ENCODE peak calls at places on chromosomes 1 and 21, in four cellular contexts. One of them, this sample, is unnamed.

GRCh38 chr1:12617901-12618660 is at the start of gene DHRS3:
- DNase-seq in MM.1S: peak
- DNase-seq in K562: peak
- DNase-seq in fibroblast of lung: peak
- DNase-seq in this sample: peak

GRCh38 chr1:204357551-204357950 is 2.2 kb downstream of the PLEKHA6 start:
- DNase-seq in MM.1S: no peak
- DNase-seq in K562: peak
- DNase-seq in fibroblast of lung: no peak
- DNase-seq in this sample: no peak

GRCh38 chr1:219176168-219176567 is 2.5 kb downstream of the LYPLAL1 start:
- DNase-seq in MM.1S: no peak
- DNase-seq in K562: no peak
- DNase-seq in fibroblast of lung: no peak
- DNase-seq in this sample: no peak

GRCh38 chr21:46500224-46500861 is 41.7 kb downstream of the DIP2A start:
- DNase-seq in MM.1S: peak
- DNase-seq in K562: peak
- DNase-seq in fibroblast of lung: peak
- DNase-seq in this sample: peak

GRCh38 chr1:61935516-61935915 is 193.2 kb downstream of the PATJ start:
- DNase-seq in MM.1S: no peak
- DNase-seq in K562: no peak
- DNase-seq in fibroblast of lung: no peak
- DNase-seq in this sample: no peak

GRCh38 chr1:179230251-179230650 is 774 bp upstream of the ABL2 start:
- DNase-seq in MM.1S: no peak
- DNase-seq in K562: peak
- DNase-seq in fibroblast of lung: peak
- DNase-seq in this sample: peak

GRCh38 chr1:3070654-3071506 is 1.9 kb downstream of the PRDM16 start:
- DNase-seq in MM.1S: no peak
- DNase-seq in K562: no peak
- DNase-seq in fibroblast of lung: peak
- DNase-seq in this sample: no peak

GRCh38 chr1:174968750-174969244 is 30.9 kb upstream of the CACYBP start:
- DNase-seq in MM.1S: peak
- DNase-seq in K562: no peak
- DNase-seq in fibroblast of lung: peak
- DNase-seq in this sample: peak

GRCh38 chr1:230114245-230114651 is 47.2 kb downstream of the GALNT2 start:
- DNase-seq in MM.1S: no peak
- DNase-seq in K562: no peak
- DNase-seq in fibroblast of lung: peak
- DNase-seq in this sample: no peak
- H3K9ac ChIP-seq in MM.1S: no peak
- H3K9ac ChIP-seq in K562: no peak
- H3K9ac ChIP-seq in fibroblast of lung: peak
- H3K9ac ChIP-seq in this sample: no peak

GRCh38 chr21:38795475-38795874 is 10.3 kb upstream of the ETS2 start:
- DNase-seq in MM.1S: no peak
- DNase-seq in K562: no peak
- DNase-seq in fibroblast of lung: no peak
- DNase-seq in this sample: no peak

GRCh38 chr21:38798081-38798480 is 7.6 kb upstream of the ETS2 start:
- DNase-seq in MM.1S: no peak
- DNase-seq in K562: no peak
- DNase-seq in fibroblast of lung: no peak
- DNase-seq in this sample: no peak

GRCh38 chr21:38798481-38798882 is 7.2 kb upstream of the ETS2 start:
- DNase-seq in MM.1S: no peak
- DNase-seq in K562: peak
- DNase-seq in fibroblast of lung: peak
- DNase-seq in this sample: peak

GRCh38 chr21:38796426-38796825 is 9.3 kb upstream of the ETS2 start:
- DNase-seq in MM.1S: no peak
- DNase-seq in K562: no peak
- DNase-seq in fibroblast of lung: peak
- DNase-seq in this sample: no peak

DNA sequence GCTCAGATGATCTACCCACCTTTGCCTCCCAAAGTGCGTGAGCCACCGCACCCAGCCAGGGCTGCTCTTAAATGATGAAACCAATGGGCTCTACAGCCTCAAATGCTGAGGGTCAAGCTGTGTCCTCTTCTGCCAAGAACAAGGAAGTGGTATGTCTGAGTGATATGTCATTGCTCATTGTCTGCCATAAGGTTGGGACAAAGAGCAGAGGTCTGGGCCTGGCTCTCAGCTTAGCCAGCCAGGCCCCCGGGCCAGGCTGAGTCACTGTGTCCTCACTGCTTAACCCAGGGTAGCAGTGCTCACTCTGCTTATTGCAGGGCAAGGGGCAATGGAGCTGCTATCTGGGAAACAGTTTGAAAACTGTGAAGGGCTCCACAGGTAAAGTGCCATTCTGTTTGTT is 8.3 kb upstream of the ETS2 start:
- DNase-seq in MM.1S: no peak
- DNase-seq in K562: peak
- DNase-seq in fibroblast of lung: peak
- DNase-seq in this sample: peak
- H2AFZ ChIP-seq in MM.1S: no peak
- H2AFZ ChIP-seq in K562: peak
- H2AFZ ChIP-seq in fibroblast of lung: no peak
- H2AFZ ChIP-seq in this sample: peak

GRCh38 chr1:1438531-1439381 is 3.3 kb downstream of the VWA1 start:
- DNase-seq in MM.1S: no peak
- DNase-seq in K562: no peak
- DNase-seq in fibroblast of lung: no peak
- DNase-seq in this sample: no peak

GRCh38 chr1:1439550-1440261 is 4.2 kb downstream of the VWA1 start:
- DNase-seq in MM.1S: no peak
- DNase-seq in K562: no peak
- DNase-seq in fibroblast of lung: no peak
- DNase-seq in this sample: no peak

GRCh38 chr1:1437033-1437903 is 1.8 kb downstream of the VWA1 start:
- DNase-seq in MM.1S: no peak
- DNase-seq in K562: no peak
- DNase-seq in fibroblast of lung: no peak
- DNase-seq in this sample: no peak

GRCh38 chr1:1436634-1437032 is 1.1 kb downstream of the VWA1 start:
- DNase-seq in MM.1S: no peak
- DNase-seq in K562: no peak
- DNase-seq in fibroblast of lung: no peak
- DNase-seq in this sample: no peak

DNA sequence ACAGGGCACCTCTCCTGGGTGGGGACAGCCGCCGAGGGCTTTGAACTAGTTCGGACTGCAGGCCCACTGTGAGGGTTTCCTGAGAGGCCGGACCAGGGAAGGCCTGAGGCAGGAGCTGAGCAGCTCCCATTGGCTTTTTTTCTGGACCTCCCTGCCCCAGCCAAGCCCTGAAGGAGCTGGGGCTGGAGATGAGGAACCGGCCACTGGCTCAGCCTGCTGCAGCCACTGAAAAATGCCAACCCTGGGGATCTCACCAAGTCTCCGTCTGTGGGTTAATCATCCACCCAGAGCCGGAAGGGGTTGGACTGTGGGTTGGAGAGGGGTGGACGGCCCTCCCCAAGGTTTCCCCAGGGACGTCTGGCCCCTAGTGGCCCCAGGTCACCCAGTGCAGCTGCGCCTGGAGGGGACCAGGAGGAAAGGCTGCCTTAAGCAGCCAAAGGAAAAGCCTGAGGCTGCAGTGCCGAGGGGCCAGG is 2.5 kb downstream of the VWA1 start:
- DNase-seq in MM.1S: no peak
- DNase-seq in K562: peak
- DNase-seq in fibroblast of lung: peak
- DNase-seq in this sample: no peak
- H3K9ac ChIP-seq in MM.1S: no peak
- H3K9ac ChIP-seq in K562: no peak
- H3K9ac ChIP-seq in fibroblast of lung: no peak
- H3K9ac ChIP-seq in this sample: no peak

GRCh38 chr21:31874817-31875216 is 2.0 kb downstream of the HUNK start:
- DNase-seq in MM.1S: no peak
- DNase-seq in K562: no peak
- DNase-seq in fibroblast of lung: no peak
- DNase-seq in this sample: no peak

GRCh38 chr21:31875424-31876097 is 2.7 kb downstream of the HUNK start:
- DNase-seq in MM.1S: no peak
- DNase-seq in K562: no peak
- DNase-seq in fibroblast of lung: no peak
- DNase-seq in this sample: no peak

GRCh38 chr21:31873275-31873695 is 465 bp downstream of the HUNK start:
- DNase-seq in MM.1S: peak
- DNase-seq in K562: no peak
- DNase-seq in fibroblast of lung: no peak
- DNase-seq in this sample: no peak

GRCh38 chr21:31872452-31873274 is at the start of gene HUNK:
- DNase-seq in MM.1S: peak
- DNase-seq in K562: no peak
- DNase-seq in fibroblast of lung: peak
- DNase-seq in this sample: peak

DNA sequence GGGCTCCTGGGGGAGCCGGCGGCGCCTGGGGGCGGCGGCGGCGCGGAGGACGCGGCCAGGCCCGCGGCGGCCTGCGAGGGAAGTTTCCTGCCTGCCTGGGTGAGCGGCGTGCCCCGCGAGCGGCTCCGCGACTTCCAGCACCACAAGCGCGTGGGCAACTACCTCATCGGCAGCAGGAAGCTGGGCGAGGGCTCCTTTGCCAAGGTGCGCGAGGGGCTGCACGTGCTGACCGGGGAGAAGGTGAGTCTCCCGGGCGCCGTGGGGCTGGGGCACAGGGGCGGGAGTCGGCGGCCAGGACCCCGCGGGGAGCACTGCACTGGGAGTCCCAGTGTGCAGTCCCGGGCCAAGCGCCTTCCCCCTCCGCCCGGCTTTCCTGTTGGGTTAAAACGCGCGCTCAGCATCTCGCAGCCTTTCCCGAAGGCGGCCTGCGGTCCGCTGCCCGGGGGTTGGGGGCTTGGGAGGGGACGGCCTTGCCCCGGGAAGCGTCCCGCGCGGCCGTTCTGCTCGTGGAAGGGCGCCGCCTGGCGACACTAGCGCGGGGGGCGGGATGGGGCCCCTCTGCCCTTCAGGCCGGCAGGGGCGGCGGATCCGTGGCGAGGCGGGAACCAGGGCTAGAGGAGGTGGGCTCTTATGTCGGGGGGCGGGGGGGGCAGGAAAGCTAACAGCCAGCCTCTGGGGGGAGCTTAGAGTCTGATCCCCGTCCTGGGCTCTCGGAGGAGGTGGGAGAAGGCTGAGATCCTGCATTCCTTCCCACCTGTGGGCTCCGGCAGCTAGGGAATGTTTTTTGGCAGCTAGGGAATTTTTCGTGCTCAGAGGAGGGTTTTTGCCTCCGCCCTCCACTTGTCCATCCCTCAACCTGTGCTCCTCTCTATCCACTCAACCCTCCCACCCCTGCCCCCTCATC is 1.1 kb downstream of the HUNK start:
- DNase-seq in MM.1S: peak
- DNase-seq in K562: peak
- DNase-seq in fibroblast of lung: peak
- DNase-seq in this sample: no peak
- H2AFZ ChIP-seq in MM.1S: peak
- H2AFZ ChIP-seq in K562: no peak
- H2AFZ ChIP-seq in fibroblast of lung: no peak
- H2AFZ ChIP-seq in this sample: peak

GRCh38 chr1:108719253-108719652 is 6.5 kb downstream of the FNDC7 start:
- DNase-seq in MM.1S: no peak
- DNase-seq in K562: no peak
- DNase-seq in fibroblast of lung: no peak
- DNase-seq in this sample: peak
- H3K9ac ChIP-seq in MM.1S: no peak
- H3K9ac ChIP-seq in K562: no peak
- H3K9ac ChIP-seq in fibroblast of lung: no peak
- H3K9ac ChIP-seq in this sample: no peak

GRCh38 chr1:207352560-207352959 is 31.1 kb downstream of the CD55 start:
- DNase-seq in MM.1S: no peak
- DNase-seq in K562: no peak
- DNase-seq in fibroblast of lung: no peak
- DNase-seq in this sample: no peak
- H2AFZ ChIP-seq in MM.1S: no peak
- H2AFZ ChIP-seq in K562: no peak
- H2AFZ ChIP-seq in fibroblast of lung: no peak
- H2AFZ ChIP-seq in this sample: no peak

This sample was measured in mammary epithelial cell.